ENCODE peak calls at places on chromosomes 7 and 10, in eight cellular contexts. One of them, this sample, is unnamed.

GRCh38 chr10:126518186-126519080 is 130.2 kb upstream of the ADAM12 start:
- DNase-seq in GM04504: no peak
- DNase-seq in stimulated activated CD4-positive, alpha-beta T cell treated with anti-CD3 and anti-CD28 coated beads, Interleukin-15, amount 100 ng/mL, for 1 hour: no peak
- DNase-seq in choroid plexus epithelial cell: peak; percentile 24
- DNase-seq in activated CD4-positive, alpha-beta T cell treated with anti-CD3 and anti-CD28 coated beads, Interleukin-2, amount 50 U/mL, for 1 hour: no peak
- DNase-seq in stimulated activated naive CD8-positive, alpha-beta T cell treated with anti-CD3 and anti-CD28 coated beads, Interleukin-15, Interleukin-2, amounts not matched to agents 100 U/mL and 50 U/mL, for 24 hours: no peak
- DNase-seq in glutamatergic neuron: no peak
- DNase-seq in GDM1: no peak
- DNase-seq in this sample: no peak

GRCh38 chr10:127043312-127043711 is 138.1 kb downstream of the DOCK1 start:
- DNase-seq in GM04504: no peak
- DNase-seq in glutamatergic neuron: no peak
- DNase-seq in choroid plexus epithelial cell: no peak
- DNase-seq in GDM1: no peak
- DNase-seq in activated CD4-positive, alpha-beta T cell treated with anti-CD3 and anti-CD28 coated beads, Interleukin-2, amount 50 U/mL, for 1 hour: no peak
- DNase-seq in stimulated activated naive CD8-positive, alpha-beta T cell treated with anti-CD3 and anti-CD28 coated beads, Interleukin-15, Interleukin-2, amounts not matched to agents 100 U/mL and 50 U/mL, for 24 hours: no peak
- DNase-seq in stimulated activated CD4-positive, alpha-beta T cell treated with anti-CD3 and anti-CD28 coated beads, Interleukin-15, amount 100 ng/mL, for 1 hour: no peak
- DNase-seq in this sample: no peak

GRCh38 chr10:19638873-19639233 is 177.4 kb upstream of the PLXDC2 start:
- DNase-seq in stimulated activated naive CD8-positive, alpha-beta T cell treated with anti-CD3 and anti-CD28 coated beads, Interleukin-15, Interleukin-2, amounts not matched to agents 100 U/mL and 50 U/mL, for 24 hours: no peak
- DNase-seq in GM04504: no peak
- DNase-seq in GDM1: no peak
- DNase-seq in activated CD4-positive, alpha-beta T cell treated with anti-CD3 and anti-CD28 coated beads, Interleukin-2, amount 50 U/mL, for 1 hour: no peak
- DNase-seq in choroid plexus epithelial cell: no peak
- DNase-seq in glutamatergic neuron: no peak
- DNase-seq in stimulated activated CD4-positive, alpha-beta T cell treated with anti-CD3 and anti-CD28 coated beads, Interleukin-15, amount 100 ng/mL, for 1 hour: no peak
- DNase-seq in this sample: no peak

GRCh38 chr7:47444376-47445098 is 137.4 kb downstream of the TNS3 start:
- DNase-seq in glutamatergic neuron: no peak
- DNase-seq in GDM1: no peak
- DNase-seq in stimulated activated naive CD8-positive, alpha-beta T cell treated with anti-CD3 and anti-CD28 coated beads, Interleukin-15, Interleukin-2, amounts not matched to agents 100 U/mL and 50 U/mL, for 24 hours: no peak
- DNase-seq in stimulated activated CD4-positive, alpha-beta T cell treated with anti-CD3 and anti-CD28 coated beads, Interleukin-15, amount 100 ng/mL, for 1 hour: no peak
- DNase-seq in activated CD4-positive, alpha-beta T cell treated with anti-CD3 and anti-CD28 coated beads, Interleukin-2, amount 50 U/mL, for 1 hour: no peak
- DNase-seq in choroid plexus epithelial cell: peak; percentile 61
- DNase-seq in GM04504: no peak
- DNase-seq in this sample: no peak

GRCh38 chr7:94049615-94050014 is 45.5 kb upstream of the BET1 start:
- DNase-seq in activated CD4-positive, alpha-beta T cell treated with anti-CD3 and anti-CD28 coated beads, Interleukin-2, amount 50 U/mL, for 1 hour: no peak
- DNase-seq in stimulated activated naive CD8-positive, alpha-beta T cell treated with anti-CD3 and anti-CD28 coated beads, Interleukin-15, Interleukin-2, amounts not matched to agents 100 U/mL and 50 U/mL, for 24 hours: no peak
- DNase-seq in GM04504: no peak
- DNase-seq in glutamatergic neuron: no peak
- DNase-seq in GDM1: no peak
- DNase-seq in stimulated activated CD4-positive, alpha-beta T cell treated with anti-CD3 and anti-CD28 coated beads, Interleukin-15, amount 100 ng/mL, for 1 hour: no peak
- DNase-seq in choroid plexus epithelial cell: no peak
- DNase-seq in this sample: no peak

GRCh38 chr7:130268463-130269317 is 2.0 kb downstream of the CPA2 start:
- DNase-seq in activated CD4-positive, alpha-beta T cell treated with anti-CD3 and anti-CD28 coated beads, Interleukin-2, amount 50 U/mL, for 1 hour: no peak
- DNase-seq in choroid plexus epithelial cell: no peak
- DNase-seq in GDM1: no peak
- DNase-seq in glutamatergic neuron: no peak
- DNase-seq in stimulated activated CD4-positive, alpha-beta T cell treated with anti-CD3 and anti-CD28 coated beads, Interleukin-15, amount 100 ng/mL, for 1 hour: no peak
- DNase-seq in GM04504: no peak
- DNase-seq in stimulated activated naive CD8-positive, alpha-beta T cell treated with anti-CD3 and anti-CD28 coated beads, Interleukin-15, Interleukin-2, amounts not matched to agents 100 U/mL and 50 U/mL, for 24 hours: no peak
- DNase-seq in this sample: no peak

GRCh38 chr10:84590794-84591193 is 262.4 kb downstream of the CCSER2 start:
- DNase-seq in glutamatergic neuron: no peak
- DNase-seq in stimulated activated naive CD8-positive, alpha-beta T cell treated with anti-CD3 and anti-CD28 coated beads, Interleukin-15, Interleukin-2, amounts not matched to agents 100 U/mL and 50 U/mL, for 24 hours: no peak
- DNase-seq in GDM1: no peak
- DNase-seq in choroid plexus epithelial cell: no peak
- DNase-seq in GM04504: no peak
- DNase-seq in stimulated activated CD4-positive, alpha-beta T cell treated with anti-CD3 and anti-CD28 coated beads, Interleukin-15, amount 100 ng/mL, for 1 hour: no peak
- DNase-seq in activated CD4-positive, alpha-beta T cell treated with anti-CD3 and anti-CD28 coated beads, Interleukin-2, amount 50 U/mL, for 1 hour: no peak
- DNase-seq in this sample: no peak

GRCh38 chr10:97683556-97684357 is 3.3 kb downstream of the AVPI1 start:
- DNase-seq in GM04504: no peak
- DNase-seq in glutamatergic neuron: no peak
- DNase-seq in GDM1: no peak
- DNase-seq in stimulated activated CD4-positive, alpha-beta T cell treated with anti-CD3 and anti-CD28 coated beads, Interleukin-15, amount 100 ng/mL, for 1 hour: no peak
- DNase-seq in stimulated activated naive CD8-positive, alpha-beta T cell treated with anti-CD3 and anti-CD28 coated beads, Interleukin-15, Interleukin-2, amounts not matched to agents 100 U/mL and 50 U/mL, for 24 hours: no peak
- DNase-seq in activated CD4-positive, alpha-beta T cell treated with anti-CD3 and anti-CD28 coated beads, Interleukin-2, amount 50 U/mL, for 1 hour: no peak
- DNase-seq in choroid plexus epithelial cell: peak; percentile 62
- DNase-seq in this sample: no peak

GRCh38 chr7:7352845-7353244 is 170.5 kb downstream of the C1GALT1 start:
- DNase-seq in activated CD4-positive, alpha-beta T cell treated with anti-CD3 and anti-CD28 coated beads, Interleukin-2, amount 50 U/mL, for 1 hour: no peak
- DNase-seq in stimulated activated CD4-positive, alpha-beta T cell treated with anti-CD3 and anti-CD28 coated beads, Interleukin-15, amount 100 ng/mL, for 1 hour: no peak
- DNase-seq in stimulated activated naive CD8-positive, alpha-beta T cell treated with anti-CD3 and anti-CD28 coated beads, Interleukin-15, Interleukin-2, amounts not matched to agents 100 U/mL and 50 U/mL, for 24 hours: no peak
- DNase-seq in GDM1: no peak
- DNase-seq in choroid plexus epithelial cell: no peak
- DNase-seq in glutamatergic neuron: no peak
- DNase-seq in GM04504: no peak
- DNase-seq in this sample: no peak

GRCh38 chr10:71865561-71866041 is 14.6 kb upstream of the PSAP start:
- DNase-seq in GM04504: no peak
- DNase-seq in activated CD4-positive, alpha-beta T cell treated with anti-CD3 and anti-CD28 coated beads, Interleukin-2, amount 50 U/mL, for 1 hour: no peak
- DNase-seq in GDM1: no peak
- DNase-seq in stimulated activated CD4-positive, alpha-beta T cell treated with anti-CD3 and anti-CD28 coated beads, Interleukin-15, amount 100 ng/mL, for 1 hour: no peak
- DNase-seq in glutamatergic neuron: peak; percentile 53
- DNase-seq in choroid plexus epithelial cell: no peak
- DNase-seq in stimulated activated naive CD8-positive, alpha-beta T cell treated with anti-CD3 and anti-CD28 coated beads, Interleukin-15, Interleukin-2, amounts not matched to agents 100 U/mL and 50 U/mL, for 24 hours: no peak
- DNase-seq in this sample: no peak

GRCh38 chr7:102125127-102125561 is 161.5 kb upstream of the SH2B2 start:
- DNase-seq in stimulated activated naive CD8-positive, alpha-beta T cell treated with anti-CD3 and anti-CD28 coated beads, Interleukin-15, Interleukin-2, amounts not matched to agents 100 U/mL and 50 U/mL, for 24 hours: peak; percentile 26
- DNase-seq in activated CD4-positive, alpha-beta T cell treated with anti-CD3 and anti-CD28 coated beads, Interleukin-2, amount 50 U/mL, for 1 hour: no peak
- DNase-seq in choroid plexus epithelial cell: peak; percentile 91
- DNase-seq in GM04504: no peak
- DNase-seq in glutamatergic neuron: no peak
- DNase-seq in GDM1: no peak
- DNase-seq in stimulated activated CD4-positive, alpha-beta T cell treated with anti-CD3 and anti-CD28 coated beads, Interleukin-15, amount 100 ng/mL, for 1 hour: no peak
- DNase-seq in this sample: no peak

GRCh38 chr10:132096223-132096622 is 30.5 kb downstream of the JAKMIP3 start:
- DNase-seq in stimulated activated naive CD8-positive, alpha-beta T cell treated with anti-CD3 and anti-CD28 coated beads, Interleukin-15, Interleukin-2, amounts not matched to agents 100 U/mL and 50 U/mL, for 24 hours: no peak
- DNase-seq in GDM1: peak; percentile 22
- DNase-seq in choroid plexus epithelial cell: peak; percentile 37
- DNase-seq in stimulated activated CD4-positive, alpha-beta T cell treated with anti-CD3 and anti-CD28 coated beads, Interleukin-15, amount 100 ng/mL, for 1 hour: no peak
- DNase-seq in GM04504: no peak
- DNase-seq in activated CD4-positive, alpha-beta T cell treated with anti-CD3 and anti-CD28 coated beads, Interleukin-2, amount 50 U/mL, for 1 hour: no peak
- DNase-seq in glutamatergic neuron: no peak
- DNase-seq in this sample: no peak

GRCh38 chr10:96496281-96496925 is 17.3 kb downstream of the TLL2 start:
- DNase-seq in stimulated activated CD4-positive, alpha-beta T cell treated with anti-CD3 and anti-CD28 coated beads, Interleukin-15, amount 100 ng/mL, for 1 hour: no peak
- DNase-seq in glutamatergic neuron: no peak
- DNase-seq in GM04504: no peak
- DNase-seq in activated CD4-positive, alpha-beta T cell treated with anti-CD3 and anti-CD28 coated beads, Interleukin-2, amount 50 U/mL, for 1 hour: no peak
- DNase-seq in stimulated activated naive CD8-positive, alpha-beta T cell treated with anti-CD3 and anti-CD28 coated beads, Interleukin-15, Interleukin-2, amounts not matched to agents 100 U/mL and 50 U/mL, for 24 hours: peak; percentile 9
- DNase-seq in GDM1: no peak
- DNase-seq in choroid plexus epithelial cell: peak; percentile 57
- DNase-seq in this sample: no peak

GRCh38 chr7:1348836-1349335 is 110.4 kb downstream of the MICALL2 start:
- DNase-seq in choroid plexus epithelial cell: no peak
- DNase-seq in stimulated activated naive CD8-positive, alpha-beta T cell treated with anti-CD3 and anti-CD28 coated beads, Interleukin-15, Interleukin-2, amounts not matched to agents 100 U/mL and 50 U/mL, for 24 hours: no peak
- DNase-seq in activated CD4-positive, alpha-beta T cell treated with anti-CD3 and anti-CD28 coated beads, Interleukin-2, amount 50 U/mL, for 1 hour: no peak
- DNase-seq in glutamatergic neuron: no peak
- DNase-seq in GDM1: no peak
- DNase-seq in GM04504: no peak
- DNase-seq in stimulated activated CD4-positive, alpha-beta T cell treated with anti-CD3 and anti-CD28 coated beads, Interleukin-15, amount 100 ng/mL, for 1 hour: no peak
- DNase-seq in this sample: no peak

GRCh38 chr10:27285093-27285492 is 44.5 kb upstream of the ACBD5 start:
- DNase-seq in activated CD4-positive, alpha-beta T cell treated with anti-CD3 and anti-CD28 coated beads, Interleukin-2, amount 50 U/mL, for 1 hour: peak; percentile 8
- DNase-seq in GM04504: no peak
- DNase-seq in choroid plexus epithelial cell: peak; percentile 37
- DNase-seq in GDM1: no peak
- DNase-seq in stimulated activated naive CD8-positive, alpha-beta T cell treated with anti-CD3 and anti-CD28 coated beads, Interleukin-15, Interleukin-2, amounts not matched to agents 100 U/mL and 50 U/mL, for 24 hours: peak; percentile 20
- DNase-seq in glutamatergic neuron: no peak
- DNase-seq in stimulated activated CD4-positive, alpha-beta T cell treated with anti-CD3 and anti-CD28 coated beads, Interleukin-15, amount 100 ng/mL, for 1 hour: no peak
- DNase-seq in this sample: no peak

GRCh38 chr7:74203157-74203556 is 6.6 kb upstream of the LAT2 start:
- DNase-seq in GM04504: no peak
- DNase-seq in choroid plexus epithelial cell: peak; percentile 63
- DNase-seq in stimulated activated CD4-positive, alpha-beta T cell treated with anti-CD3 and anti-CD28 coated beads, Interleukin-15, amount 100 ng/mL, for 1 hour: no peak
- DNase-seq in activated CD4-positive, alpha-beta T cell treated with anti-CD3 and anti-CD28 coated beads, Interleukin-2, amount 50 U/mL, for 1 hour: no peak
- DNase-seq in GDM1: peak; percentile 75
- DNase-seq in glutamatergic neuron: peak; percentile 4
- DNase-seq in stimulated activated naive CD8-positive, alpha-beta T cell treated with anti-CD3 and anti-CD28 coated beads, Interleukin-15, Interleukin-2, amounts not matched to agents 100 U/mL and 50 U/mL, for 24 hours: no peak
- DNase-seq in this sample: peak; percentile 64

GRCh38 chr7:18685961-18686360 is 190.4 kb downstream of the HDAC9 start:
- DNase-seq in stimulated activated CD4-positive, alpha-beta T cell treated with anti-CD3 and anti-CD28 coated beads, Interleukin-15, amount 100 ng/mL, for 1 hour: no peak
- DNase-seq in GM04504: no peak
- DNase-seq in activated CD4-positive, alpha-beta T cell treated with anti-CD3 and anti-CD28 coated beads, Interleukin-2, amount 50 U/mL, for 1 hour: no peak
- DNase-seq in choroid plexus epithelial cell: peak; percentile 21
- DNase-seq in GDM1: no peak
- DNase-seq in glutamatergic neuron: no peak
- DNase-seq in stimulated activated naive CD8-positive, alpha-beta T cell treated with anti-CD3 and anti-CD28 coated beads, Interleukin-15, Interleukin-2, amounts not matched to agents 100 U/mL and 50 U/mL, for 24 hours: no peak
- DNase-seq in this sample: no peak

GRCh38 chr7:110119883-110120581 is 970.9 kb upstream of the LRRN3 start:
- DNase-seq in stimulated activated naive CD8-positive, alpha-beta T cell treated with anti-CD3 and anti-CD28 coated beads, Interleukin-15, Interleukin-2, amounts not matched to agents 100 U/mL and 50 U/mL, for 24 hours: no peak
- DNase-seq in GDM1: no peak
- DNase-seq in choroid plexus epithelial cell: peak; percentile 17
- DNase-seq in stimulated activated CD4-positive, alpha-beta T cell treated with anti-CD3 and anti-CD28 coated beads, Interleukin-15, amount 100 ng/mL, for 1 hour: no peak
- DNase-seq in activated CD4-positive, alpha-beta T cell treated with anti-CD3 and anti-CD28 coated beads, Interleukin-2, amount 50 U/mL, for 1 hour: no peak
- DNase-seq in GM04504: no peak
- DNase-seq in glutamatergic neuron: no peak
- DNase-seq in this sample: no peak

GRCh38 chr10:78045237-78045636 is 11.6 kb downstream of the RPS24 start:
- DNase-seq in choroid plexus epithelial cell: no peak
- DNase-seq in activated CD4-positive, alpha-beta T cell treated with anti-CD3 and anti-CD28 coated beads, Interleukin-2, amount 50 U/mL, for 1 hour: no peak
- DNase-seq in glutamatergic neuron: no peak
- DNase-seq in stimulated activated CD4-positive, alpha-beta T cell treated with anti-CD3 and anti-CD28 coated beads, Interleukin-15, amount 100 ng/mL, for 1 hour: no peak
- DNase-seq in GDM1: no peak
- DNase-seq in stimulated activated naive CD8-positive, alpha-beta T cell treated with anti-CD3 and anti-CD28 coated beads, Interleukin-15, Interleukin-2, amounts not matched to agents 100 U/mL and 50 U/mL, for 24 hours: peak; percentile 36
- DNase-seq in GM04504: no peak
- DNase-seq in this sample: no peak

GRCh38 chr7:99109108-99110051 is 34.5 kb downstream of the SMURF1 start:
- DNase-seq in activated CD4-positive, alpha-beta T cell treated with anti-CD3 and anti-CD28 coated beads, Interleukin-2, amount 50 U/mL, for 1 hour: no peak
- DNase-seq in GM04504: no peak
- DNase-seq in choroid plexus epithelial cell: peak; percentile 53
- DNase-seq in stimulated activated naive CD8-positive, alpha-beta T cell treated with anti-CD3 and anti-CD28 coated beads, Interleukin-15, Interleukin-2, amounts not matched to agents 100 U/mL and 50 U/mL, for 24 hours: peak; percentile 32
- DNase-seq in GDM1: peak; percentile 61
- DNase-seq in glutamatergic neuron: no peak
- DNase-seq in stimulated activated CD4-positive, alpha-beta T cell treated with anti-CD3 and anti-CD28 coated beads, Interleukin-15, amount 100 ng/mL, for 1 hour: no peak
- DNase-seq in this sample: no peak

GRCh38 chr7:23357190-23358093 is 58.3 kb downstream of the MALSU1 start:
- DNase-seq in stimulated activated naive CD8-positive, alpha-beta T cell treated with anti-CD3 and anti-CD28 coated beads, Interleukin-15, Interleukin-2, amounts not matched to agents 100 U/mL and 50 U/mL, for 24 hours: no peak
- DNase-seq in GDM1: no peak
- DNase-seq in choroid plexus epithelial cell: peak; percentile 77
- DNase-seq in glutamatergic neuron: no peak
- DNase-seq in activated CD4-positive, alpha-beta T cell treated with anti-CD3 and anti-CD28 coated beads, Interleukin-2, amount 50 U/mL, for 1 hour: no peak
- DNase-seq in GM04504: no peak
- DNase-seq in stimulated activated CD4-positive, alpha-beta T cell treated with anti-CD3 and anti-CD28 coated beads, Interleukin-15, amount 100 ng/mL, for 1 hour: no peak
- DNase-seq in this sample: no peak

This sample was measured in mucosa of descending colon.